ENCODE peak calls at places on chromosomes 13 and 19, in six cellular contexts. T is stomach, W is endothelial cell of umbilical vein, S is upper lobe of right lung, H is AG04450, R is tibial artery. N is an unnamed sample.

GRCh38 chr19:12669272-12670158 is 2.9 kb downstream of the WDR83 start:
- DNase-seq in T (peak; percentile 85), W (peak; percentile 86), S (peak; percentile 90), H (peak; percentile 69), R (peak; percentile 86), N (peak; percentile 24)

GRCh38 chr13:24233351-24233901 is 72.9 kb downstream of the SPATA13 start:
- DNase-seq in T (no peak), W (peak; percentile 37), S (no peak), H (peak; percentile 16), R (no peak), N (peak; percentile 20)

GRCh38 chr13:71517004-71517403 is 350.0 kb downstream of the DACH1 start:
- DNase-seq in T (no peak), W (peak; percentile 63), S (no peak), H (no peak), R (no peak), N (no peak)

GRCh38 chr13:114166381-114167131 is 12.5 kb upstream of the CFAP97D2 start:
- DNase-seq in T (no peak), W (no peak), S (no peak), H (no peak), R (peak; percentile 77), N (no peak)

GRCh38 chr13:73585236-73585635 is 526.4 kb downstream of the KLF5 start:
- DNase-seq in T (no peak), W (no peak), S (no peak), H (no peak), R (no peak), N (no peak)

GRCh38 chr19:690203-690602 is 5.0 kb downstream of the PRSS57 start:
- DNase-seq in T (no peak), W (no peak), S (no peak), H (no peak), R (no peak), N (no peak)

GRCh38 chr19:29724102-29724641 is 9.1 kb upstream of the C19orf12 start:
- DNase-seq in T (no peak), W (peak; percentile 31), S (no peak), H (no peak), R (no peak), N (no peak)

GRCh38 chr19:29812080-29812880 is 489 bp downstream of the CCNE1 start:
- DNase-seq in T (peak; percentile 27), W (no peak), S (peak; percentile 66), H (no peak), R (peak; percentile 69), N (no peak)

GRCh38 chr13:48590141-48590863 is 57.4 kb upstream of the RCBTB2 start:
- DNase-seq in T (no peak), W (no peak), S (no peak), H (no peak), R (no peak), N (no peak)

GRCh38 chr13:40116008-40116407 is 460.5 kb downstream of the COG6 start:
- DNase-seq in T (peak; percentile 70), W (peak; percentile 98), S (no peak), H (no peak), R (no peak), N (no peak)

GRCh38 chr13:107753748-107754147 is 461.6 kb downstream of the LIG4 start:
- DNase-seq in T (no peak), W (no peak), S (no peak), H (no peak), R (no peak), N (no peak)

GRCh38 chr13:76754414-76754813 is 131.8 kb downstream of the KCTD12 start:
- DNase-seq in T (no peak), W (peak; percentile 90), S (no peak), H (no peak), R (no peak), N (no peak)

GRCh38 chr19:55384576-55385235 is 614 bp upstream of the TMEM238 start:
- DNase-seq in T (no peak), W (no peak), S (no peak), H (no peak), R (no peak), N (no peak)

GRCh38 chr13:30158774-30159445 is 148.4 kb downstream of the KATNAL1 start:
- DNase-seq in T (peak; percentile 53), W (no peak), S (no peak), H (peak; percentile 33), R (no peak), N (no peak)

GRCh38 chr13:99617474-99618255 is 116.4 kb downstream of the TM9SF2 start:
- DNase-seq in T (no peak), W (peak; percentile 29), S (no peak), H (no peak), R (peak; percentile 76), N (no peak)

GRCh38 chr19:4557971-4558941 is 1.2 kb downstream of the SEMA6B start:
- DNase-seq in T (peak; percentile 59), W (peak; percentile 61), S (peak; percentile 70), H (no peak), R (no peak), N (no peak)

GRCh38 chr19:33416307-33417215 is 43.1 kb downstream of the CEBPG start:
- DNase-seq in T (peak; percentile 75), W (peak; percentile 62), S (no peak), H (no peak), R (no peak), N (no peak)

GRCh38 chr19:49636230-49636932 is 3.6 kb downstream of the RRAS start:
- DNase-seq in T (no peak), W (no peak), S (no peak), H (no peak), R (no peak), N (no peak)

GRCh38 chr13:27425151-27425917 is 915 bp downstream of the GTF3A start:
- DNase-seq in T (no peak), W (no peak), S (no peak), H (no peak), R (no peak), N (no peak)

GRCh38 chr19:38384209-38385027 is 3.4 kb downstream of the GGN start:
- DNase-seq in T (no peak), W (no peak), S (no peak), H (no peak), R (no peak), N (no peak)

GRCh38 chr13:46008631-46009030 is 43.9 kb downstream of the ZC3H13 start:
- DNase-seq in T (no peak), W (no peak), S (no peak), H (no peak), R (no peak), N (no peak)

GRCh38 chr19:34269968-34270621 is 15.7 kb downstream of the GARRE1 start:
- DNase-seq in T (peak; percentile 40), W (peak; percentile 99), S (peak; percentile 70), H (no peak), R (peak; percentile 80), N (peak; percentile 35)

GRCh38 chr13:24008679-24009078 is 111.4 kb upstream of the C1QTNF9B start:
- DNase-seq in T (no peak), W (no peak), S (no peak), H (no peak), R (no peak), N (no peak)

GRCh38 chr13:67557642-67558241 is 327.6 kb upstream of the PCDH9 start:
- DNase-seq in T (no peak), W (no peak), S (no peak), H (no peak), R (no peak), N (no peak)

GRCh38 chr19:8391274-8392016 is 1.3 kb downstream of the RAB11B start:
- DNase-seq in T (peak; percentile 54), W (no peak), S (peak; percentile 65), H (no peak), R (no peak), N (no peak)

GRCh38 chr19:28409859-28410258 is 803.1 kb downstream of the UQCRFS1 start:
- DNase-seq in T (no peak), W (no peak), S (no peak), H (no peak), R (no peak), N (no peak)

GRCh38 chr13:27792393-27793218 is at the start of gene GSX1:
- DNase-seq in T (peak; percentile 72), W (peak; percentile 67), S (peak; percentile 86), H (no peak), R (no peak), N (no peak)

GRCh38 chr19:56942749-56943148 is 102.2 kb upstream of the PEG3 start:
- DNase-seq in T (peak; percentile 38), W (peak; percentile 8), S (peak; percentile 76), H (no peak), R (peak; percentile 73), N (no peak)

DNA sequence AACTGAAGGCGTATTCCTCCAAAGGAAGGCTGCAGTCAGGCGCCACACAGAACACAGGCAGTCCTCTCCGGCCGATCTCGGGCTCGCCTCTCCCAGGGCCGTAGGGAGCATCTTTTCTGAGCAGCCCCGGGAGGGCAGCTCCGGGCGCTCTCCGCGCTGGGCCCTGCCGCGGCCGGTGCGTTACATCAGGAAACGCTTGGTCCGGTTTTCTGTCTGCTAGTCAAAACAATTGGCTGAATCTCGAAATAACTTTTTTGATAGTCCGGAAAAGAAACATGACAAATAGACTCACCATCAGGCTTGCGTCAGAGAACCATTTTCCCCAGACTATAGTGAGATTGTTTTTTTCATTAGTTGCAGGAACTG is 115.4 kb downstream of the KCNRG start:
- DNase-seq in T (no peak), W (peak; percentile 53), S (no peak), H (no peak), R (peak; percentile 71), N (no peak)
- H3K27me3 ChIP-seq in T (peaks cover 79% of the 10 kb centered on the region), W (peaks cover 39% of the 10 kb centered on the region), S (peaks cover 54% of the 10 kb centered on the region), H (peaks cover 69% of the 10 kb centered on the region), R (peaks cover 2% of the 10 kb centered on the region), N (peaks cover 35% of the 10 kb centered on the region)

DNA sequence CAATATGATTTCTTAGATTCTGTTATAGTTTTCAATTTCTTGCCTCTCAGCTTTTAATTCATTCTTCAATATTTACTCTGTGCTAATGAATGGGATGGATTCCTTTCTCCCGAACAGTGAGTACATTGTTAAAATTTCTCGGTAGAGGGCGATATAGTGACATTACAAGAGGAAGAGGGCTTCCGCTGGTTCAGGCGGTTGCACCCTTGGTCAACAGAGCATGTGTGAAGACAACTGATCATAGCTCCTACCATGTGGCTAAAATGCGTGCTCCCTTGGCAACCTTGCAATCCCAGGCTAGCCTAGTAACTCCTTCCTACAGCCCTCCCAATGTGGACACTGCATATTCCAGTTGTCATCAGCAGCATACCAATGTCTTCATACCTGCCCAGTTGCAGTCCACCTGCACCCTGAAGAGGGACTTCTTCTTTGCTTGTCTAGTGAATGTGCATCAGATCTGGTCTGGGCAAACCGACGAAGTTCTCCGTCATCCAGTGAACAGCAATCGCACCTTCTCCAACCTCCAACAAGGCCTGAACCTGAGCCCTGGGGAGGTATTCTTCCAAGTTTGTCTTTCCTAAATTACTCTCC is 653.0 kb upstream of the GPC6 start:
- DNase-seq in T (no peak), W (no peak), S (no peak), H (no peak), R (no peak), N (no peak)
- TF ChIP-seq CTCF in T (no peak), W (no peak), S (no peak), H (peak; percentile 13), R (no peak), N (no peak)

DNA sequence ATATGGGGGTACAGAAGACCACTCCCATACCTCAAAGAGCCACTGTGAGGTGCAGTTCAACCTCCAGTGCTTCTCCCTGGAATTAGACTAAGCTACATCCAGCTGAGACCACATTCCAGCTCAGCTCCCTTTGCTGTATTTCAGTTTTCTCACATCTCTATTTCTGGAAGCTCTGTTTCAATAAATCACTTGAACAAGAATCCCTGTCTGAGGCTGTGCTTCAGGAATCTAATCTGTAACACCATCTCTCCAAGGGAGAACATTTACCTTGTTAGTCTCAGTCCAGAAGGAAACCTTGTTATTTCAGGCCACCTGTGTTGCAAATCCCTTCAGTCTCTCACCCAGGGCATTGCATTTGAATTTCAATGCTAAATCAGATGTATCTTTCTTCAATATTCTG is 6.9 kb upstream of the LEUTX start:
- DNase-seq in T (no peak), W (no peak), S (no peak), H (no peak), R (no peak), N (no peak)
- H3K27me3 ChIP-seq in T (peaks cover 13% of the 10 kb centered on the region), W (no peaks in the 10 kb centered on the region), S (no peaks in the 10 kb centered on the region), H (peaks cover 6% of the 10 kb centered on the region), R (no peaks in the 10 kb centered on the region), N (no peaks in the 10 kb centered on the region)

GRCh38 chr13:47110141-47110540 is 213.3 kb upstream of the HTR2A start:
- DNase-seq in T (no peak), W (no peak), S (no peak), H (no peak), R (no peak), N (no peak)
- TF ChIP-seq CTCF in T (no peak), W (no peak), S (no peak), H (no peak), R (no peak), N (no peak)